ENCODE peak calls at places on chromosome 3, in six cellular contexts. G is WERI-Rb-1, V is HL-60, A is cardiac muscle cell, H is fibroblast of lung, R is A549. J is an unnamed sample.

GRCh38 chr3:146416366-146416765 is 53.0 kb downstream of the PLSCR2 start:
- DNase-seq in G (no peak), V (no peak), A (no peak), H (no peak), R (no peak), J (no peak)

GRCh38 chr3:142086581-142087090 is 62.7 kb downstream of the TFDP2 start:
- DNase-seq in G (no peak), V (no peak), A (no peak), H (no peak), R (peak; percentile 7), J (no peak)

GRCh38 chr3:42451546-42452230 is 41.3 kb upstream of the LYZL4 start:
- DNase-seq in G (no peak), V (no peak), A (peak; percentile 16), H (no peak), R (no peak), J (no peak)

GRCh38 chr3:127735767-127736693 is 63.3 kb downstream of the ABTB1 start:
- DNase-seq in G (no peak), V (peak; percentile 65), A (peak; percentile 78), H (peak; percentile 82), R (peak; percentile 24), J (no peak)

GRCh38 chr3:147415819-147416218 is 6.7 kb downstream of the ZIC1 start:
- DNase-seq in G (no peak), V (no peak), A (no peak), H (no peak), R (no peak), J (no peak)

GRCh38 chr3:107855710-107856109 is 235.1 kb downstream of the CD47 start:
- DNase-seq in G (no peak), V (no peak), A (peak; percentile 45), H (peak; percentile 21), R (peak; percentile 72), J (no peak)

GRCh38 chr3:120682095-120682681 is at the start of gene HGD:
- DNase-seq in G (no peak), V (no peak), A (no peak), H (no peak), R (peak; percentile 79), J (no peak)

GRCh38 chr3:61884794-61885193 is 323.4 kb downstream of the PTPRG start:
- DNase-seq in G (no peak), V (no peak), A (no peak), H (no peak), R (no peak), J (no peak)

GRCh38 chr3:40679289-40679688 is 154.5 kb downstream of the ZNF621 start:
- DNase-seq in G (no peak), V (no peak), A (no peak), H (no peak), R (no peak), J (no peak)

GRCh38 chr3:181711325-181712135 is at the start of gene SOX2:
- DNase-seq in G (peak; percentile 71), V (no peak), A (peak; percentile 42), H (peak; percentile 90), R (peak; percentile 91), J (no peak)

GRCh38 chr3:192867645-192868044 is 50.0 kb downstream of the MB21D2 start:
- DNase-seq in G (no peak), V (no peak), A (peak; percentile 84), H (peak; percentile 64), R (no peak), J (no peak)

GRCh38 chr3:171542976-171543375 is 82.8 kb upstream of the TNIK start:
- DNase-seq in G (no peak), V (no peak), A (no peak), H (no peak), R (no peak), J (no peak)

GRCh38 chr3:126340081-126340511 is 17.1 kb downstream of the KLF15 start:
- DNase-seq in G (no peak), V (no peak), A (peak; percentile 77), H (no peak), R (no peak), J (no peak)

GRCh38 chr3:4417449-4417848 is 49.6 kb downstream of the SUMF1 start:
- DNase-seq in G (no peak), V (no peak), A (peak; percentile 76), H (peak; percentile 75), R (no peak), J (no peak)

GRCh38 chr3:46705022-46705530 is 3.9 kb downstream of the TMIE start:
- DNase-seq in G (peak; percentile 80), V (peak; percentile 28), A (peak; percentile 72), H (peak; percentile 40), R (peak; percentile 64), J (peak; percentile 45)

GRCh38 chr3:149114458-149114857 is 15.0 kb upstream of the HPS3 start:
- DNase-seq in G (no peak), V (no peak), A (peak; percentile 18), H (peak; percentile 18), R (no peak), J (no peak)

GRCh38 chr3:153242900-153243299 is 80.9 kb downstream of the RAP2B start:
- DNase-seq in G (no peak), V (no peak), A (no peak), H (peak; percentile 35), R (no peak), J (no peak)

GRCh38 chr3:37751967-37752660 is 109.6 kb upstream of the CTDSPL start:
- DNase-seq in G (peak; percentile 53), V (no peak), A (no peak), H (no peak), R (no peak), J (no peak)

GRCh38 chr3:189720746-189721426 is 89.7 kb downstream of the TP63 start:
- DNase-seq in G (peak; percentile 24), V (no peak), A (no peak), H (no peak), R (no peak), J (no peak)

GRCh38 chr3:72728958-72729467 is 119.2 kb downstream of the SHQ1 start:
- DNase-seq in G (no peak), V (no peak), A (no peak), H (no peak), R (no peak), J (no peak)

GRCh38 chr3:159451067-159451466 is 537.6 kb upstream of the IL12A start:
- DNase-seq in G (no peak), V (no peak), A (no peak), H (no peak), R (no peak), J (no peak)

GRCh38 chr3:14001136-14001535 is 121.3 kb upstream of the WNT7A start:
- DNase-seq in G (no peak), V (no peak), A (no peak), H (no peak), R (no peak), J (no peak)

DNA sequence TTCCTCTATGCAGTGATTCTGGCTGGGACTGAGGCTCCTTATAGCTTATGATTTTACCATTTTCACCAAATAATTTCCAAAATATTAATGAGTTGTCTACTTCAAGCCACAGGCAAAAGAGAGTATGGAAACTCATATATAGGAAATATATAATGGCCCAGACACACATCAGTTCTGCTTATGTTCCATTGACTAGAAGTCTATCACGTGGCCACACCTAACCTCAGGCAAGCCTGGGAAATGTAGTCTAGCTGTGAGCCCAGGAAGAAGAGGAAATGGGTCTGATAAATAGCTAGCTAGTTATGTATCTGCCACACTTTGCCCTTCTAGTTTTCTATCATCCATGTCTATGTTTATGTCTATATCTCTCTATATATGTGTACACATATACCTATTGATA is 195.1 kb downstream of the OTOL1 start:
- DNase-seq in G (no peak), V (no peak), A (no peak), H (no peak), R (no peak), J (no peak)
- H3K27ac ChIP-seq in G (no peak overlapping the region), V (no peak overlapping the region), A (no peak overlapping the region), H (no peak overlapping the region), R (no peak overlapping the region), J (no peak overlapping the region)

GRCh38 chr3:125136515-125136914 is 76.0 kb downstream of the SLC12A8 start:
- DNase-seq in G (no peak), V (no peak), A (no peak), H (no peak), R (no peak), J (no peak)

GRCh38 chr3:125137432-125138033 is 75.0 kb downstream of the SLC12A8 start:
- DNase-seq in G (no peak), V (no peak), A (peak; percentile 67), H (peak; percentile 91), R (peak; percentile 22), J (no peak)

GRCh38 chr3:125139386-125139785 is 73.2 kb downstream of the SLC12A8 start:
- DNase-seq in G (no peak), V (no peak), A (no peak), H (no peak), R (no peak), J (no peak)

GRCh38 chr3:125134952-125135351 is 77.6 kb downstream of the SLC12A8 start:
- DNase-seq in G (no peak), V (no peak), A (no peak), H (no peak), R (no peak), J (no peak)

DNA sequence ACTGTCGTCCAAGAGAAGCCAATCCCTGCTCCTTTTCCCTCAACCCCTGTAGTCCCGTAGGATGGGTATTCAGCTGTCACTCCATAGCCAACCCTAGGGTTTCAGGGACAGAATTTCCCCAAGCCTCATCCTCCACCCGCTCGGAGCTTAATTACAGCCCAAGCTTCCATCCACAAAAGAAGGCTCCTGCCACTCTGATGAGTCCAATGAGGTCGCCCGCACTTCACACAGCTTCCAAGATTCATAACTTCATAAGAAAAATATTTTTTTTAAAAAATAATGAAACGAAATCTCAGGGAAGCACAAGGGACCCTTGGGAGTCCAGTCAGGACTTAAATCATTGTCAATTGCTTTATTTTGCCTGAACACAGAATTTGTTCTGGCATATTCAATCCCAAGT is 75.6 kb downstream of the SLC12A8 start:
- DNase-seq in G (no peak), V (no peak), A (no peak), H (no peak), R (no peak), J (no peak)
- H3K27ac ChIP-seq in G (no peak overlapping the region), V (no peak overlapping the region), A (no peak overlapping the region), H (peak overlapping the region; percentile 41), R (peak overlapping the region; percentile 57), J (peak overlapping the region; percentile 0)

GRCh38 chr3:56788506-56788905 is 13.2 kb downstream of the ARHGEF3 start:
- DNase-seq in G (no peak), V (no peak), A (no peak), H (no peak), R (no peak), J (no peak)
- H3K27ac ChIP-seq in G (no peak overlapping the region), V (no peak overlapping the region), A (no peak overlapping the region), H (no peak overlapping the region), R (no peak overlapping the region), J (no peak overlapping the region)

DNA sequence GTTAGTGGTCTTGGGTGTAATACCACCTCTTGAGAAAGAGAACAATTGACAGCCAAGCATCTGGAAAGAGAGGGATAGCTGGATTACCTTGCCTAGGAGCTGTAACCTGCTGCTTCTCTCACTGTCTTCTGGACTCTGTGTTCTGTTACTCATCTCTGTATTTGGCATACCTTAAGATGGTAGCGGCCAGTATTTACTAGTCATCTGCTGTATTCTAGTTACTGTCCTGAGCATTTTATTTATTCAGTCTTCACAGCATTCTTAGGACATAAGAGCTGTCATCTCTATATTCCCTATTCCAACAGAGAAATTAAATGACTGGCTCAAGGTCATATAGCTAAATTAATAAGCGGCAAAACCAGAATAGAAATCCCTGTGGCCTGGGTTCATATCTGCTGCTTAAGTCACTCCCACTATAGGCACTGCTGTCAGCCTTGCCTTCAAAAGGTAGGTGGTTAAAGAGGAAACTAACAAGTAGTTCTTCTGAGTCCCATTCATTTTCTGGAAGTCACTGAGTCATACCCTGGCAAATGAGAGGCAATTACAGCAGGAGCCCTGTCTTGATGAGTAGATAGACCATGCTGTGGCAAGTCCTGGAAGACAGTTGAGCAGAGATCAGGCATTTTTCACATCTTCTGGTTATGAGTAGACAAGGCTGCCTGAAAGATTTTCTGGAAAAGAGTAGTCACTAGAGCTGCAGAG is 68.2 kb downstream of the RAB7A start:
- DNase-seq in G (no peak), V (peak; percentile 28), A (peak; percentile 59), H (peak; percentile 95), R (peak; percentile 10), J (no peak)
- H3K27ac ChIP-seq in G (no peak overlapping the region), V (peak overlapping the region; percentile 15), A (peak overlapping the region; percentile 83), H (no peak overlapping the region), R (no peak overlapping the region), J (peak overlapping the region; percentile 8)